ENCODE peak calls at places on chromosomes 6 and 20, in nine cellular contexts. K, X, N, M, F, H, A, E and L are unnamed samples.

GRCh38 chr6:149331043-149331807 is 13.7 kb downstream of the TAB2 start:
- DNase-seq in A (no peak), F (no peak), X (no peak), E (no peak), H (no peak), N (no peak), K (no peak), M (no peak), L (no peak)

GRCh38 chr6:106749611-106750010 is 120.2 kb downstream of the QRSL1 start:
- DNase-seq in K (no peak), E (no peak), M (no peak), N (no peak), A (no peak), F (no peak), H (peak; percentile 83), X (no peak), L (no peak)

GRCh38 chr20:22453244-22454080 is 130.9 kb downstream of the FOXA2 start:
- DNase-seq in E (no peak), N (no peak), X (peak; percentile 3), F (no peak), M (peak; percentile 40), K (no peak), A (no peak), H (peak; percentile 43), L (peak; percentile 19)

GRCh38 chr6:67935976-67936477 is 699.1 kb upstream of the ADGRB3 start:
- DNase-seq in F (no peak), E (no peak), M (no peak), K (no peak), H (no peak), X (no peak), A (no peak), N (no peak), L (no peak)

GRCh38 chr6:45388328-45388727 is 10.6 kb upstream of the SUPT3H start:
- DNase-seq in K (no peak), M (no peak), N (no peak), E (no peak), H (no peak), X (no peak), F (no peak), A (no peak), L (no peak)

GRCh38 chr20:19336601-19337000 is 124.2 kb downstream of the SLC24A3 start:
- DNase-seq in M (no peak), H (no peak), A (no peak), F (no peak), N (no peak), E (no peak), X (no peak), K (no peak), L (no peak)

GRCh38 chr6:157172088-157172768 is 151.1 kb downstream of the TMEM242 start:
- DNase-seq in K (no peak), A (no peak), H (no peak), N (no peak), X (no peak), E (no peak), F (no peak), M (no peak), L (no peak)

GRCh38 chr6:163630575-163630974 is 216.1 kb downstream of the QKI start:
- DNase-seq in M (no peak), N (no peak), X (no peak), A (no peak), K (no peak), H (no peak), F (no peak), E (no peak), L (no peak)

GRCh38 chr6:47203266-47203967 is 106.3 kb downstream of the TNFRSF21 start:
- DNase-seq in F (no peak), A (no peak), H (no peak), X (no peak), K (no peak), N (no peak), E (no peak), M (no peak), L (no peak)

GRCh38 chr6:118679293-118679692 is 27.9 kb upstream of the CEP85L start:
- DNase-seq in F (no peak), M (peak; percentile 9), H (peak; percentile 30), E (no peak), A (no peak), N (no peak), K (no peak), X (no peak), L (no peak)

GRCh38 chr6:135030056-135030473 is 24.6 kb downstream of the HBS1L start:
- DNase-seq in E (no peak), A (no peak), X (no peak), K (no peak), M (no peak), H (no peak), F (no peak), N (no peak), L (no peak)

GRCh38 chr20:22449115-22449973 is 135.0 kb downstream of the FOXA2 start:
- DNase-seq in E (no peak), N (no peak), K (no peak), A (no peak), M (no peak), H (no peak), F (no peak), X (no peak), L (peak; percentile 78)